ENCODE peak calls at places on chromosomes 7 and 10, in nine cellular contexts. P is cardiac fibroblast; C is upper lobe of left lung; Q is A549; B is brain microvascular endothelial cell; L is mammary epithelial cell; K is choroid plexus epithelial cell; H is OCI-LY7; I is CD4-positive, CD25-positive, alpha-beta regulatory T cell. T is an unnamed sample.

GRCh38 chr10:74880041-74880440 is 53.6 kb downstream of the KAT6B start:
- DNase-seq in H (no peak), L (no peak), K (peak), I (no peak), P (no peak), Q (no peak), B (peak), C (no peak), T (no peak)

GRCh38 chr10:62907470-62908212 is 91.5 kb upstream of the EGR2 start:
- DNase-seq in H (peak), Q (no peak), P (no peak), I (no peak), L (no peak), K (no peak), B (no peak), C (no peak), T (no peak)

GRCh38 chr10:48941427-48942075 is 1.9 kb upstream of the LRRC18 start:
- DNase-seq in K (no peak), H (no peak), C (no peak), L (no peak), B (no peak), Q (no peak), P (no peak), I (no peak), T (no peak)

GRCh38 chr7:95296456-95296855 is 27.9 kb downstream of the PON1 start:
- DNase-seq in I (no peak), Q (no peak), B (no peak), L (no peak), H (no peak), K (no peak), C (no peak), P (no peak), T (no peak)

GRCh38 chr7:81299272-81299671 is 380.4 kb upstream of the SEMA3C start:
- DNase-seq in L (peak), B (peak), P (peak), K (peak), I (no peak), C (no peak), H (no peak), Q (peak), T (no peak)

GRCh38 chr7:101126651-101127459 is at the start of gene SERPINE1:
- DNase-seq in C (peak), P (peak), B (peak), L (peak), Q (peak), K (peak), I (peak), H (peak), T (peak)

GRCh38 chr7:29879609-29880008 is 73.3 kb downstream of the WIPF3 start:
- DNase-seq in P (peak), C (no peak), K (peak), B (peak), I (no peak), L (peak), Q (no peak), H (no peak), T (no peak)

GRCh38 chr10:86007171-86007570 is 359.4 kb downstream of the GRID1 start:
- DNase-seq in C (no peak), B (no peak), H (no peak), Q (no peak), L (no peak), K (no peak), P (no peak), I (no peak), T (no peak)

GRCh38 chr7:137760111-137760510 is 86.7 kb downstream of the DGKI start:
- DNase-seq in L (no peak), I (no peak), Q (no peak), H (no peak), C (no peak), K (peak), B (no peak), P (peak), T (no peak)

GRCh38 chr7:38171558-38172403 is 6.3 kb upstream of the STARD3NL start:
- DNase-seq in K (no peak), I (no peak), P (no peak), H (no peak), Q (no peak), L (no peak), B (no peak), C (no peak), T (no peak)

GRCh38 chr10:30345611-30346010 is 3.5 kb downstream of the MTPAP start:
- DNase-seq in H (no peak), L (no peak), C (no peak), P (no peak), K (no peak), I (no peak), Q (no peak), B (no peak), T (no peak)

GRCh38 chr10:97550336-97551149 is 22.0 kb upstream of the ANKRD2 start:
- DNase-seq in I (no peak), P (no peak), L (no peak), H (no peak), K (no peak), B (no peak), Q (no peak), C (no peak), T (no peak)

GRCh38 chr10:127398140-127398966 is 150.8 kb upstream of the NPS start:
- DNase-seq in L (peak), B (peak), I (no peak), P (peak), H (no peak), K (peak), C (no peak), Q (no peak), T (no peak)

GRCh38 chr10:44801383-44802327 is 109.5 kb upstream of the TMEM72 start:
- DNase-seq in P (peak), K (peak), Q (peak), L (peak), C (peak), I (no peak), B (peak), H (no peak), T (no peak)

GRCh38 chr10:11756766-11757315 is 14.7 kb downstream of the ECHDC3 start:
- DNase-seq in K (no peak), H (no peak), B (no peak), C (no peak), Q (no peak), P (no peak), L (no peak), I (no peak), T (no peak)

GRCh38 chr7:98267305-98267704 is 14.2 kb upstream of the BRI3 start:
- DNase-seq in I (no peak), P (no peak), Q (no peak), L (no peak), C (no peak), K (no peak), B (no peak), H (no peak), T (no peak)

GRCh38 chr10:69475433-69475830 is 24.2 kb downstream of the TSPAN15 start:
- DNase-seq in K (no peak), L (no peak), H (no peak), C (no peak), I (no peak), P (no peak), Q (no peak), B (no peak), T (no peak)

GRCh38 chr10:104501864-104502579 is 139.1 kb upstream of the SORCS3 start:
- DNase-seq in K (no peak), C (no peak), I (no peak), Q (no peak), H (no peak), P (no peak), L (no peak), B (no peak), T (no peak)

GRCh38 chr7:84455788-84456187 is 261.2 kb upstream of the SEMA3A start:
- DNase-seq in H (no peak), K (peak), I (no peak), Q (no peak), B (no peak), L (peak), C (no peak), P (peak), T (no peak)

GRCh38 chr10:31707578-31708411 is 220.8 kb downstream of the ARHGAP12 start:
- DNase-seq in I (peak), H (peak), C (peak), L (peak), Q (no peak), P (peak), B (peak), K (peak), T (peak)

GRCh38 chr7:79652619-79653018 is 199.2 kb upstream of the MAGI2 start:
- DNase-seq in C (no peak), Q (no peak), H (no peak), B (peak), K (peak), P (peak), I (no peak), L (no peak), T (no peak)

GRCh38 chr7:114218283-114218682 is 196.3 kb upstream of the FOXP2 start:
- DNase-seq in P (no peak), B (no peak), C (no peak), Q (no peak), K (no peak), H (no peak), I (no peak), L (no peak), T (no peak)

GRCh38 chr10:119235381-119235780 is 28.0 kb downstream of the GRK5 start:
- DNase-seq in P (peak), H (no peak), C (no peak), L (peak), B (no peak), K (peak), Q (no peak), I (no peak), T (no peak)

GRCh38 chr7:100452513-100452912 is 11.5 kb downstream of the SPACDR start:
- DNase-seq in C (no peak), P (no peak), H (no peak), Q (no peak), I (no peak), L (no peak), B (no peak), K (no peak), T (no peak)

GRCh38 chr7:86012955-86013354 is 630.8 kb upstream of the GRM3 start:
- DNase-seq in C (no peak), I (no peak), H (no peak), K (no peak), Q (no peak), B (no peak), L (no peak), P (no peak), T (no peak)

GRCh38 chr10:6062101-6062771 is at the start of gene IL2RA:
- DNase-seq in P (no peak), B (no peak), C (no peak), K (no peak), Q (no peak), I (peak), L (no peak), H (peak), T (no peak)

GRCh38 chr7:151351027-151351426 is 9.4 kb downstream of the NUB1 start:
- DNase-seq in I (peak), L (no peak), H (peak), B (no peak), K (no peak), P (no peak), C (no peak), Q (peak), T (no peak)

GRCh38 chr7:1635401-1635800 is 34.7 kb upstream of the ELFN1 start:
- DNase-seq in B (no peak), H (no peak), L (no peak), I (no peak), K (no peak), C (no peak), Q (no peak), P (no peak), T (no peak)

GRCh38 chr7:38673795-38674194 is 42.6 kb upstream of the AMPH start:
- DNase-seq in C (peak), H (no peak), I (no peak), P (peak), B (peak), K (peak), L (peak), Q (peak), T (no peak)

GRCh38 chr10:13613519-13613918 is 26.8 kb downstream of the PRPF18 start:
- DNase-seq in H (no peak), I (no peak), Q (peak), L (no peak), C (no peak), P (peak), K (peak), B (peak), T (no peak)

GRCh38 chr7:117350027-117350426 is 27.2 kb upstream of the WNT2 start:
- DNase-seq in I (no peak), H (no peak), C (no peak), B (no peak), K (no peak), Q (no peak), L (peak), P (no peak), T (no peak)

GRCh38 chr10:77144664-77145063 is 492.9 kb downstream of the KCNMA1 start:
- DNase-seq in L (no peak), H (no peak), B (no peak), K (no peak), P (no peak), C (no peak), Q (no peak), I (no peak), T (no peak)

GRCh38 chr10:68305889-68306288 is 26.0 kb upstream of the HNRNPH3 start:
- DNase-seq in C (no peak), P (no peak), B (no peak), K (no peak), H (no peak), Q (no peak), I (no peak), L (no peak), T (no peak)
- H3K4me3 ChIP-seq in C (no peak), P (no peak), B (no peak), K (no peak), H (no peak), Q (no peak), I (no peak), L (no peak), T (no peak)

GRCh38 chr7:5495581-5496375 is 72.1 kb upstream of the TNRC18 start:
- DNase-seq in I (no peak), K (no peak), C (no peak), H (peak), L (peak), Q (no peak), B (no peak), P (no peak), T (no peak)
- H3K4me3 ChIP-seq in I (no peak), K (no peak), C (no peak), H (no peak), L (no peak), Q (no peak), B (no peak), P (no peak), T (no peak)

DNA sequence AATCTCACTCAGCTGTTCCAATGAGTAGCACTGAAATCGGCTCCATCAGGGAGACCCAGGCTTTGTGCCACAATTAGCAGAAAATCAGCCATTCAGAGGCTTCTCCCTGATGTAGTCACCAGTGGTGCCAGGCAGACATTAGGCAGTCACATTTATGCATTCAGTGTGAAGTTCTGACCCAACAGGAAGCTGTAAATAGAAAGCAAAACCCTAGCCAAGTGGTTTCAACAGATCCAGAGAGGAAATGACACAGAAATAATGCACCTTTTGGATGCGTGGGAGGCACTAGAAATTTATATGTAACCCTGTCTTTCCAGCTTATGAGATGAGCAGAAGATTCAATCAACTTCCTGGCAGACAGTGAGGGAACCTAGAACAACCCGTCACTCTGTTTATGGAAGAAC is 186.4 kb downstream of the PDE1C start:
- DNase-seq in I (no peak), K (peak), H (no peak), Q (peak), L (peak), B (peak), C (no peak), P (peak), T (peak)
- H3K4me3 ChIP-seq in I (no peak), K (no peak), H (no peak), Q (no peak), L (peak), B (no peak), C (no peak), P (no peak), T (no peak)

DNA sequence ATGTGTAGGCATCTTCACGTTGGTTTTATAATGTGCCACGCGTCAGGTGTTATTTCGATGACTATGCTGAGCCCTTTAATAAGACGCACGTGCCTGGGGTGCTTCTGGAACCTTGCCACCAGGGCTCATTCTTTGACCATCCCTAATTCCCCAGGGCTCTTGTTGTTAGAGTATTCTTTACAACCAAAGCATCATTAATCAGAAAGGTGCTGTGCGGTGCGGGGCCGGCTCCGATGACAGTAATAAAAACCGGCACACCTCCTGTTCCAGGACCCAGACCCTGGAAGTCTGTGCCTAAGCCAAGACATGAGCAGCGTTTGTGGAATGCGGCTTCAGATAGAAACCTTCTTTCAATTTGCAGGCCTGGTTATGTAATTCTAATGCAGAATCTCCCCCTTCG is 58.4 kb downstream of the MGMT start:
- DNase-seq in K (peak), C (no peak), I (no peak), B (peak), Q (no peak), H (no peak), L (peak), P (peak), T (no peak)
- H3K4me3 ChIP-seq in K (no peak), C (no peak), I (no peak), B (no peak), Q (no peak), H (no peak), L (no peak), P (no peak), T (no peak)

GRCh38 chr7:22655781-22656180 is 71.2 kb upstream of the IL6 start:
- DNase-seq in K (no peak), B (no peak), L (no peak), P (no peak), H (no peak), I (no peak), Q (no peak), C (no peak), T (no peak)
- H3K4me3 ChIP-seq in K (no peak), B (no peak), L (no peak), P (no peak), H (no peak), I (no peak), Q (no peak), C (no peak), T (no peak)

DNA sequence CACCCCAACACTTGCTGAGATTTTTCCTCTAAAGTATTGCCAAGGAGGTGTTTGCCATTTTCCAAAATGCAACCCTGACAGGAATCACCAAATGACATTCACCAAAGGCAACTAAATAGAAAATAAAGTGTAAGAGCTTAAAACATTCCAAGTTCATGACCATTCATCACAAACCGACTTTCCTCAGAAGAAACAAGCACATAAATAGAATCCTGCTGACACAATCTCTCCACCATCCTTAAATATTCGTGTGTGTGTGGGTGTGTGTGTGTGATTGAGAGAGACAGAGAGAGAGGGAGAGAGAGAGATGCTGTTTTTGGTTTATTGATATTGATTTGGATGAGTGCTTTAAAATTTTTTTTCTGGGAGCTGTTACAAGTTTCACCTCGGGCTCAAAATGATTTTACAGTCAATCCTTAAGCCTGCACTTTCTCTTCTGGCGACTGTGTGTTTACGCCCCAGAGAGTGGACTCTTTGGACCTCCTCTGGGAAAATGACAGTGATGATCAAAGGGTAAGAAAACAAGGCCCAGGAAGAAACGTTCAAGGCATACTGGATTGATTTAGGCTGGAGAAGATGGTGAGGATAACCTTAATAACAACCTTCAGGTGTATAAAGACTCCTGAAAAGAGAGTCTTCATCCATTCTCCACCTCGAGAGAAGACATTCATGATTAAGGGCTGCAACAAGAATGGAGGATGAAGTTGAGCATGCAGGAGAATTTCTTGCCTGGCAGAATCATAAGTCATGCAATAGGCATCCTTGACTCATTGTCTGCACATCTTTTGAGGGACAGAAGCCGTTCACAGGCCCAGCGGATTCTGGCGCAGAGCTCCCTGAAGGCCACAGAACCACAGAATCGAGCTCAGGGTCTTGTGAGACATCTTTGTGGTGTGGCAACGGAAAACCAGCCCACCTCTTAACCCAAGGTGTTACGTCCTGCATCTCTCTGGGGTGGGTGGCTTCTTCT is 104.4 kb upstream of the FGFR2 start:
- DNase-seq in L (peak), H (no peak), B (peak), P (peak), Q (peak), C (no peak), I (no peak), K (peak), T (no peak)
- H3K4me3 ChIP-seq in L (no peak), H (no peak), B (no peak), P (no peak), Q (no peak), C (no peak), I (no peak), K (no peak), T (no peak)

GRCh38 chr7:130955560-130955919 is 221.5 kb upstream of the KLF14 start:
- DNase-seq in I (no peak), Q (no peak), P (no peak), H (no peak), L (no peak), C (no peak), K (no peak), B (no peak), T (no peak)

GRCh38 chr7:130957722-130958360 is 223.8 kb upstream of the KLF14 start:
- DNase-seq in B (no peak), C (no peak), I (peak), L (no peak), K (no peak), H (no peak), P (no peak), Q (no peak), T (no peak)

GRCh38 chr7:130956417-130957139 is 222.6 kb upstream of the KLF14 start:
- DNase-seq in I (peak), B (no peak), L (no peak), K (no peak), P (peak), C (no peak), H (peak), Q (no peak), T (no peak)

GRCh38 chr7:130958846-130959245 is 224.8 kb upstream of the KLF14 start:
- DNase-seq in P (no peak), K (no peak), L (no peak), H (no peak), B (no peak), C (no peak), I (peak), Q (no peak), T (no peak)

GRCh38 chr7:130957140-130957513 is 223.1 kb upstream of the KLF14 start:
- DNase-seq in H (peak), Q (no peak), L (no peak), K (no peak), I (peak), P (no peak), B (no peak), C (no peak), T (no peak)
- H3K4me3 ChIP-seq in H (no peak), Q (no peak), L (no peak), K (no peak), I (peak), P (no peak), B (no peak), C (no peak), T (no peak)

GRCh38 chr7:74364061-74364460 is 74.9 kb downstream of the CLIP2 start:
- DNase-seq in P (no peak), H (no peak), B (no peak), C (no peak), K (no peak), Q (peak), I (no peak), L (no peak), T (no peak)
- H3K4me3 ChIP-seq in P (no peak), H (no peak), B (no peak), C (no peak), K (no peak), Q (no peak), I (no peak), L (no peak), T (no peak)

GRCh38 chr7:17307558-17307957 is 9.1 kb downstream of the AHR start:
- DNase-seq in Q (no peak), P (no peak), I (no peak), B (no peak), H (no peak), C (no peak), L (no peak), K (no peak), T (no peak)

GRCh38 chr7:17304926-17305325 is 6.5 kb downstream of the AHR start:
- DNase-seq in P (peak), L (peak), B (peak), K (peak), I (peak), C (no peak), H (no peak), Q (peak), T (no peak)

GRCh38 chr7:17307969-17308648 is 9.7 kb downstream of the AHR start:
- DNase-seq in L (no peak), H (no peak), K (no peak), Q (no peak), P (no peak), B (no peak), I (no peak), C (no peak), T (no peak)

GRCh38 chr7:17307033-17307432 is 8.6 kb downstream of the AHR start:
- DNase-seq in B (no peak), Q (no peak), L (no peak), P (no peak), I (no peak), C (no peak), H (no peak), K (no peak), T (no peak)

GRCh38 chr7:17305387-17306171 is 7.1 kb downstream of the AHR start:
- DNase-seq in B (no peak), K (peak), I (no peak), P (no peak), H (no peak), Q (no peak), C (no peak), L (no peak), T (no peak)
- H3K4me3 ChIP-seq in B (no peak), K (no peak), I (peak), P (no peak), H (no peak), Q (no peak), C (peak), L (no peak), T (no peak)